ENCODE peak calls at places on chromosomes 13 and 19, in five cellular contexts. O is upper lobe of left lung, C is HepG2, F is GM12878, N is K562. H is an unnamed sample. For H3K36me3 and H3K4me1, the result is how much of the 10 kb centered on the place peaks cover.

GRCh38 chr13:106599875-106600797 is 32.2 kb upstream of the ARGLU1 start:
- ATAC-seq in O (no peak), C (no peak), F (no peak), N (no peak), H (no peak)

GRCh38 chr13:46803586-46803985 is 6.6 kb upstream of the ESD start:
- ATAC-seq in O (no peak), C (no peak), F (no peak), N (no peak), H (no peak)

GRCh38 chr13:112351825-112352224 is 24.3 kb upstream of the SPACA7 start:
- ATAC-seq in O (no peak), C (no peak), F (no peak), N (no peak), H (no peak)

GRCh38 chr13:20344836-20345490 is 112.8 kb upstream of the GJB6 start:
- ATAC-seq in O (no peak), C (peak), F (no peak), N (no peak), H (no peak)

GRCh38 chr13:110856941-110857835 is 57.7 kb downstream of the ANKRD10 start:
- ATAC-seq in O (no peak), C (no peak), F (peak), N (no peak), H (no peak)

GRCh38 chr13:50090211-50090610 is 75.0 kb downstream of the KCNRG start:
- ATAC-seq in O (no peak), C (no peak), F (no peak), N (peak), H (no peak)

GRCh38 chr13:112995395-112996091 is 26.5 kb downstream of the MCF2L start:
- ATAC-seq in O (no peak), C (no peak), F (no peak), N (no peak), H (no peak)

GRCh38 chr13:93945621-93946020 is 533.9 kb downstream of the DCT start:
- ATAC-seq in O (no peak), C (no peak), F (no peak), N (no peak), H (no peak)

GRCh38 chr13:51549050-51549449 is 35.2 kb upstream of the WDFY2 start:
- ATAC-seq in O (peak), C (peak), F (peak), N (peak), H (no peak)

GRCh38 chr19:7545295-7545694 is 9.8 kb downstream of the PNPLA6 start:
- ATAC-seq in O (peak), C (no peak), F (no peak), N (no peak), H (no peak)

GRCh38 chr13:32737679-32738078 is 151.4 kb downstream of the PDS5B start:
- ATAC-seq in O (no peak), C (no peak), F (peak), N (no peak), H (no peak)

GRCh38 chr19:3649888-3650287 is 23.3 kb upstream of the CACTIN start:
- ATAC-seq in O (no peak), C (no peak), F (no peak), N (no peak), H (no peak)

GRCh38 chr13:25262261-25262660 is 25.0 kb downstream of the MTMR6 start:
- ATAC-seq in O (no peak), C (no peak), F (no peak), N (no peak), H (no peak)

GRCh38 chr13:57874530-57874929 is 243.0 kb downstream of the PCDH17 start:
- ATAC-seq in O (no peak), C (no peak), F (no peak), N (no peak), H (no peak)

GRCh38 chr13:27023385-27023784 is 148.2 kb downstream of the USP12 start:
- ATAC-seq in O (no peak), C (no peak), F (no peak), N (no peak), H (no peak)

GRCh38 chr19:45280471-45280961 is 29.4 kb downstream of the MARK4 start:
- ATAC-seq in O (no peak), C (no peak), F (no peak), N (no peak), H (no peak)

GRCh38 chr13:73851104-73851503 is 283.1 kb downstream of the KLF12 start:
- ATAC-seq in O (no peak), C (no peak), F (no peak), N (no peak), H (no peak)

GRCh38 chr19:49387936-49388372 is at the start of gene KASH5:
- ATAC-seq in O (peak), C (no peak), F (no peak), N (peak), H (peak)

GRCh38 chr13:91242652-91243051 is 104.8 kb upstream of the MIR17HG start:
- ATAC-seq in O (no peak), C (no peak), F (no peak), N (no peak), H (no peak)

DNA sequence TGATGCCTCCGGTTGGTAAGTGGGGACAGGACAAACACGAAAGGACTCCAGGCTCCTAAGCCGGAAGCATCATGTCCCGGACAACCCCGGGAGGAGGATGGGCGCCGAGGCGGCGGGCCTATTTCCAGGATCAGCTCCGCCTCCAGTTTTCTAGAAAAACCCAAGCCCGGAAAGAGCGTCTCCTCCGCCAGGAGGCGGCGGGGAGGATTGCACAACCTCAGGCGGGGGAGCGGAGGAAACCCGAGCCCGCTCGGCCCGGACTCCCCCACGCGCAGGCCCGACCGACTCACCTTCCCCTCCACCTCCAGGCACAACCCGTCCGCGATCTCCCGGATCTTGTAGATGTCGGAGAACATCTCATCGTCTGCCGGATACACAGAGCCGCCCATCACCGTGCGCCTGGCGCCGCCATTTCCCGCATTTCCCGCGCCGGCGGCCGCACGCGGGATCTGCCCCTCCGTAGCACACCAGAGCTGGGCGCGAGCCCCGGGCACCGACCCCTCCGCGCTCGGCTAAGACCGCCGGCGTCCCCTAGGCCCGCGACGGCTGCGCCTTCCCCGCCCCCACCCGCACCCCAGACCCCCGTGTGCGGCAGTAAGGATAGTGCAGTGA is 455 bp downstream of the TPT1 start:
- ATAC-seq in O (peak), C (peak), F (peak), N (peak), H (peak)
- TF ChIP-seq EP300 in O (peak), C (no peak), F (no peak), N (peak), H (no peak)

GRCh38 chr13:31105020-31105800 is 56.5 kb downstream of the HSPH1 start:
- ATAC-seq in O (peak), C (peak), F (no peak), N (no peak), H (no peak)
- H3K36me3 ChIP-seq in O (under half), C (under half), F (under half), N (under half), H (under half)

GRCh38 chr13:67554296-67554695 is 324.2 kb upstream of the PCDH9 start:
- ATAC-seq in O (no peak), C (no peak), F (peak), N (no peak), H (no peak)
- H3K4me1 ChIP-seq in O (under half), C (under half), F (under half), N (under half), H (under half)

GRCh38 chr19:2050349-2050990 is 574 bp downstream of the MKNK2 start:
- ATAC-seq in O (peak), C (peak), F (peak), N (peak), H (peak)

GRCh38 chr19:2047449-2048103 is 3.5 kb downstream of the MKNK2 start:
- ATAC-seq in O (no peak), C (no peak), F (peak), N (no peak), H (no peak)

GRCh38 chr19:2049741-2050348 is 1.2 kb downstream of the MKNK2 start:
- ATAC-seq in O (peak), C (peak), F (peak), N (peak), H (peak)

GRCh38 chr19:2048104-2048958 is 2.7 kb downstream of the MKNK2 start:
- ATAC-seq in O (no peak), C (no peak), F (no peak), N (no peak), H (no peak)

DNA sequence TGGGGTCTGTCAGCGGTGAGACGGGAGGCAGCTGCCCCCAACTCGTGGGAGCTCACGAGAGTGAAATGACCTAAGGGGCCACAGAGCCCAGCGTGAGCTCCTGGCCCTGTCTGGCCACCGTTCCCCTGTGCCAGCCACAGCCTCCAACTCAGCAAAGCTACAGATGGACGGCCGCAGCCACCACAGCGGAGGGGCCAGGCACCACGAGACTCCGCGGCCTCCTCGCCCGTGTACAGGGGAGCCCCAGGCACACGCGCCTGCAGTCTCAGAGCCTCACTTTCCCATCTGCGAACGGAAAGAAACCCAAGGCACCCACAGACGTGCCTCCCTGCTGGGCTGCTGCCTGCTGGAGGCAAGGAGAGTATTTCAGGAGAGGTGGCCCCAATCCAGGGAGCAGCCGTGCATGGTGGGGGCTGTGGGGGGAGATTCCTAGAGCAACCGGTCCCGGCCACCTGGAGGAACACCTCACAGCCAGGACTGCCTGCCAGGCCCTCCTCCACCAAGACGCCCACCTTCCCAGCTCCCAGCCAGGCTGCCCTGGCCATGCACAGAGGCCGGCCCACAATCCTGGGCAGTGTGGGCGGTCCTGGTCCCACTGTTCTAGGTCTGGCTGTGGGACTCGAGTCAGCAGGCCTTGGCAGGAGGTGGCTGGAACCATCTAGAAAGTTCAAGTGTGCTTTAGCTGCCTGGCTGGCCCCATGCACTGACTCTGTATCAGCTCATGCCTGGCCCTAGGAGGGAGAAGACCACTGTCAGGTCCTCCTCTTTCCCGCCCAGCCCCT is 1.9 kb downstream of the MKNK2 start:
- ATAC-seq in O (no peak), C (peak), F (no peak), N (no peak), H (no peak)
- TF ChIP-seq EP300 in O (no peak), C (no peak), F (no peak), N (no peak), H (no peak)

GRCh38 chr19:47506459-47506858 is 8.4 kb downstream of the NAPA start:
- ATAC-seq in O (no peak), C (no peak), F (no peak), N (no peak), H (no peak)

GRCh38 chr19:47499863-47500830 is 14.7 kb downstream of the NAPA start:
- ATAC-seq in O (no peak), C (no peak), F (no peak), N (no peak), H (no peak)

GRCh38 chr19:47505506-47505905 is 9.4 kb downstream of the NAPA start:
- ATAC-seq in O (no peak), C (no peak), F (no peak), N (no peak), H (no peak)

GRCh38 chr19:47503823-47504145 is 11.1 kb downstream of the NAPA start:
- ATAC-seq in O (no peak), C (no peak), F (no peak), N (no peak), H (no peak)

GRCh38 chr19:47503130-47503822 is 11.6 kb downstream of the NAPA start:
- ATAC-seq in O (no peak), C (no peak), F (no peak), N (no peak), H (no peak)
- H3K36me3 ChIP-seq in O (under half), C (under half), F (under half), N (half or more), H (under half)

GRCh38 chr19:41305923-41306322 is 4.0 kb upstream of the CCDC97 start:
- ATAC-seq in O (no peak), C (no peak), F (no peak), N (no peak), H (no peak)
- H3K4me1 ChIP-seq in O (under half), C (under half), F (half or more), N (under half), H (under half)

H was measured in gastroesophageal sphincter.